ENCODE peak calls at places on chromosomes 16 and 17, in five cellular contexts. V is IMR-90, B is adrenal gland, X is stomach, U is body of pancreas. Q is an unnamed sample.

GRCh38 chr16:89363621-89364393 is 126.6 kb downstream of the ANKRD11 start:
- DNase-seq in V (peak; percentile 86), B (no peak), X (peak; percentile 56), U (peak; percentile 47), Q (no peak)

GRCh38 chr17:79000396-79001189 is 9.0 kb downstream of the CANT1 start:
- DNase-seq in V (no peak), B (no peak), X (no peak), U (no peak), Q (peak; percentile 18)

GRCh38 chr17:5780476-5780875 is 196.2 kb upstream of the NLRP1 start:
- DNase-seq in V (peak; percentile 79), B (no peak), X (no peak), U (no peak), Q (no peak)

GRCh38 chr16:66274335-66275110 is 92.0 kb upstream of the CDH5 start:
- DNase-seq in V (peak; percentile 44), B (no peak), X (no peak), U (no peak), Q (peak; percentile 23)

GRCh38 chr17:32943206-32943605 is 15.3 kb downstream of the TMEM98 start:
- DNase-seq in V (no peak), B (no peak), X (peak; percentile 34), U (peak; percentile 79), Q (no peak)

GRCh38 chr17:76408037-76408849 is 23.8 kb downstream of the SPHK1 start:
- DNase-seq in V (peak; percentile 39), B (peak; percentile 63), X (peak; percentile 85), U (peak; percentile 80), Q (peak; percentile 81)

GRCh38 chr17:81323411-81323868 is 28.3 kb upstream of the SLC38A10 start:
- DNase-seq in V (no peak), B (no peak), X (no peak), U (no peak), Q (peak; percentile 88)

GRCh38 chr16:9437115-9437514 is 345.7 kb downstream of the HAPSTR1 start:
- DNase-seq in V (no peak), B (no peak), X (no peak), U (no peak), Q (no peak)

GRCh38 chr17:49510720-49511110 is 15.6 kb downstream of the NGFR start:
- DNase-seq in V (no peak), B (no peak), X (no peak), U (no peak), Q (no peak)

GRCh38 chr17:67994827-67995567 is 1.3 kb downstream of the C17orf58 start:
- DNase-seq in V (peak; percentile 83), B (peak; percentile 74), X (peak; percentile 25), U (peak; percentile 37), Q (peak; percentile 65)

GRCh38 chr16:66578596-66579531 is at the start of gene CMTM2:
- DNase-seq in V (no peak), B (no peak), X (no peak), U (no peak), Q (no peak)

GRCh38 chr17:50052822-50053653 is 2.9 kb upstream of the ITGA3 start:
- DNase-seq in V (peak; percentile 38), B (peak; percentile 69), X (peak; percentile 43), U (peak; percentile 44), Q (peak; percentile 61)

GRCh38 chr17:81339180-81339501 is 44.0 kb upstream of the SLC38A10 start:
- DNase-seq in V (no peak), B (no peak), X (no peak), U (no peak), Q (no peak)

GRCh38 chr16:80948886-80949502 is 57.7 kb downstream of the CMC2 start:
- DNase-seq in V (peak; percentile 20), B (peak; percentile 58), X (no peak), U (peak; percentile 34), Q (no peak)

GRCh38 chr17:76725580-76726230 is 701 bp downstream of the JMJD6 start:
- DNase-seq in V (peak; percentile 40), B (peak; percentile 90), X (peak; percentile 73), U (peak; percentile 84), Q (peak; percentile 80)

GRCh38 chr16:56606071-56606687 is 2.2 kb upstream of the MT2A start:
- DNase-seq in V (peak; percentile 79), B (peak; percentile 78), X (no peak), U (no peak), Q (no peak)

GRCh38 chr16:54928421-54929089 is 2.1 kb upstream of the IRX5 start:
- DNase-seq in V (no peak), B (peak; percentile 51), X (peak; percentile 77), U (peak; percentile 54), Q (peak; percentile 70)

GRCh38 chr16:46830902-46831647 is at the start of gene C16orf87:
- DNase-seq in V (peak; percentile 92), B (peak; percentile 94), X (peak; percentile 93), U (peak; percentile 91), Q (peak; percentile 95)

GRCh38 chr17:28950017-28950751 is 1.1 kb downstream of the PHF12 start:
- DNase-seq in V (peak; percentile 39), B (peak; percentile 70), X (peak; percentile 39), U (peak; percentile 55), Q (peak; percentile 69)

GRCh38 chr17:80002690-80003490 is 32.8 kb downstream of the TBC1D16 start:
- DNase-seq in V (no peak), B (no peak), X (peak; percentile 50), U (no peak), Q (no peak)

GRCh38 chr16:12723681-12724080 is 80.0 kb downstream of the CPPED1 start:
- DNase-seq in V (no peak), B (no peak), X (no peak), U (no peak), Q (no peak)

GRCh38 chr17:63275318-63275967 is 170.7 kb downstream of the CYB561 start:
- DNase-seq in V (peak; percentile 99), B (peak; percentile 49), X (no peak), U (no peak), Q (no peak)

GRCh38 chr16:76598498-76598897 is 321.3 kb downstream of the CNTNAP4 start:
- DNase-seq in V (no peak), B (no peak), X (no peak), U (no peak), Q (no peak)

GRCh38 chr16:81956213-81956948 is 54.9 kb downstream of the SDR42E1 start:
- DNase-seq in V (no peak), B (no peak), X (no peak), U (no peak), Q (peak; percentile 64)

GRCh38 chr16:50300942-50301625 is 34.7 kb downstream of the ADCY7 start:
- DNase-seq in V (peak; percentile 87), B (peak; percentile 13), X (no peak), U (peak; percentile 10), Q (no peak)

GRCh38 chr17:32870969-32871368 is 6.0 kb downstream of the MYO1D start:
- DNase-seq in V (no peak), B (peak; percentile 27), X (no peak), U (no peak), Q (no peak)

GRCh38 chr17:19383681-19384470 is 3.1 kb downstream of the MFAP4 start:
- DNase-seq in V (peak; percentile 37), B (no peak), X (no peak), U (no peak), Q (peak; percentile 44)

GRCh38 chr17:19381361-19381740 is 3.1 kb downstream of the MAPK7 start:
- DNase-seq in V (no peak), B (peak; percentile 10), X (no peak), U (no peak), Q (peak; percentile 11)

GRCh38 chr17:19384723-19385391 is 2.1 kb downstream of the MFAP4 start:
- DNase-seq in V (peak; percentile 91), B (peak; percentile 89), X (peak; percentile 76), U (no peak), Q (no peak)

GRCh38 chr17:19381741-19382444 is 3.6 kb downstream of the MAPK7 start:
- DNase-seq in V (no peak), B (peak; percentile 16), X (no peak), U (no peak), Q (peak; percentile 24)

GRCh38 chr17:19382581-19383444 is 4.2 kb downstream of the MFAP4 start:
- DNase-seq in V (no peak), B (no peak), X (no peak), U (no peak), Q (peak; percentile 41)
- H3K4me1 ChIP-seq in V (peaks cover 38% of the 10 kb centered on the region), B (peaks cover 52% of the 10 kb centered on the region), X (peaks cover 80% of the 10 kb centered on the region), U (peaks cover 10% of the 10 kb centered on the region), Q (peaks cover 7% of the 10 kb centered on the region)

GRCh38 chr17:69518951-69519350 is 104.5 kb downstream of the MAP2K6 start:
- DNase-seq in V (no peak), B (no peak), X (no peak), U (no peak), Q (no peak)

GRCh38 chr17:69512946-69513345 is 98.4 kb downstream of the MAP2K6 start:
- DNase-seq in V (no peak), B (no peak), X (no peak), U (no peak), Q (no peak)

GRCh38 chr17:69511244-69511643 is 96.7 kb downstream of the MAP2K6 start:
- DNase-seq in V (no peak), B (no peak), X (no peak), U (no peak), Q (no peak)

GRCh38 chr17:69516225-69516624 is 101.7 kb downstream of the MAP2K6 start:
- DNase-seq in V (no peak), B (no peak), X (no peak), U (no peak), Q (no peak)

DNA sequence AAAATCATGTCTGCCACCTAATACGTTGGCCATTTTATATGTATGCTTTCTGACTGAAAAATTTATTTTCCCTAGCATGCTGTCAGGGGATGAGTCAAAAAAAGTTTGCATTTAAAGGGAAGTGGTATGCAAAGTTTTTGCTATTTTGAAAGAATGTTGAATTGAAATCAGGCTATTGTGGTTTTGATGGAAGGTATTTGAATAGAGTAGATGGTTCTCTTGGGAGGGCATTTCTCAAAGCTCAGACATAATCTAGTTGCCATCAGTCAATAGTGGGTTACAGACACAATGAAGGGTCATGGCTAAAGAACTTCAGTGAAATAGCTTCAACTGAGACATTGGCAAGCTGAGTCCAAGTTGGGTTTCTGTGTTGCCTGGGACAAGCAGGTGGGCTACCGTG is 102.4 kb downstream of the MAP2K6 start:
- DNase-seq in V (no peak), B (no peak), X (no peak), U (no peak), Q (no peak)
- TF ChIP-seq POLR2A in V (no peak), B (no peak), X (no peak), U (no peak), Q (no peak)

GRCh38 chr17:64728041-64728695 is 66.1 kb upstream of the SMURF2 start:
- DNase-seq in V (no peak), B (peak; percentile 69), X (peak; percentile 11), U (no peak), Q (no peak)

GRCh38 chr17:64736804-64737492 is 74.8 kb upstream of the SMURF2 start:
- DNase-seq in V (peak; percentile 72), B (peak; percentile 54), X (peak; percentile 52), U (peak; percentile 54), Q (no peak)

GRCh38 chr17:64732336-64733006 is 70.4 kb upstream of the SMURF2 start:
- DNase-seq in V (peak; percentile 81), B (peak; percentile 67), X (no peak), U (no peak), Q (peak; percentile 34)
- H3K4me3 ChIP-seq in V (no peak overlapping the region), B (no peak overlapping the region), X (no peak overlapping the region), U (no peak overlapping the region), Q (no peak overlapping the region)

DNA sequence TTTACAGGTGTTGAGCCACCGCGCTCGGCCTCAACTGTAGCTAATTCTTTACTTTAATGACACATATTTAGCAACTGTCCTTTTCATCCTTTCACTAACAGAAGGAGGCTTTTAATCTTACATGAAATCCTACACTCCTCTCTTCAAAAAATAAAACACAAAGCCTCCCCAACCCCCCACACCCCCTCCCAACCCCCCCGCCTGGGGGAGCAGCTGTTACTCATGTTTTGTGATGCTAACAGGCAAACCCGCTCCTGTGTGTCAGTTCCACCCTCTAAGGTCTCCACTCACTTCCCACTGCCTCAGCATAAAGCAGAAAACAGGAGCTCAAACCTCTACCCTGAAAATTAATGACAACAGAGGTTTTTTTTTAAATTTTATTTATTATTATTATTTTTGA is 55.4 kb upstream of the SLC25A19 start:
- DNase-seq in V (peak; percentile 36), B (no peak), X (no peak), U (no peak), Q (peak; percentile 13)
- H3K4me1 ChIP-seq in V (peaks cover 7% of the 10 kb centered on the region), B (peaks cover 63% of the 10 kb centered on the region), X (peaks cover 56% of the 10 kb centered on the region), U (peaks cover 49% of the 10 kb centered on the region), Q (peaks cover 9% of the 10 kb centered on the region)

Q was measured in right lobe of liver.